ENCODE peak calls at places on chromosomes 5 and 9, in five cellular contexts. One of them, this sample, is unnamed.
A peak's percentile ranks its signal among the peaks of the same experiment; 100 is the strongest.

GRCh38 chr9:74570879-74571512 is 73.9 kb downstream of the RORB start:
- DNase-seq in activated naive CD4-positive, alpha-beta T cell: no peak
- DNase-seq in erythroblast: peak; percentile 10
- DNase-seq in stimulated activated CD8-positive, alpha-beta memory T cell treated with anti-CD3 and anti-CD28 coated beads, Interleukin-4, amount 100 ng/mL, for 48 hours: peak; percentile 29
- DNase-seq in GM23248: peak; percentile 50
- DNase-seq in this sample: no peak

GRCh38 chr9:86868611-86869010 is 78.7 kb downstream of the GAS1 start:
- DNase-seq in activated naive CD4-positive, alpha-beta T cell: no peak
- DNase-seq in erythroblast: no peak
- DNase-seq in stimulated activated CD8-positive, alpha-beta memory T cell treated with anti-CD3 and anti-CD28 coated beads, Interleukin-4, amount 100 ng/mL, for 48 hours: no peak
- DNase-seq in GM23248: peak; percentile 19
- DNase-seq in this sample: no peak

GRCh38 chr5:118937393-118938061 is 50.8 kb downstream of the DTWD2 start:
- DNase-seq in activated naive CD4-positive, alpha-beta T cell: no peak
- DNase-seq in erythroblast: no peak
- DNase-seq in stimulated activated CD8-positive, alpha-beta memory T cell treated with anti-CD3 and anti-CD28 coated beads, Interleukin-4, amount 100 ng/mL, for 48 hours: no peak
- DNase-seq in GM23248: no peak
- DNase-seq in this sample: no peak

GRCh38 chr9:126379661-126380365 is 53.2 kb downstream of the MVB12B start:
- DNase-seq in activated naive CD4-positive, alpha-beta T cell: no peak
- DNase-seq in erythroblast: no peak
- DNase-seq in stimulated activated CD8-positive, alpha-beta memory T cell treated with anti-CD3 and anti-CD28 coated beads, Interleukin-4, amount 100 ng/mL, for 48 hours: peak; percentile 23
- DNase-seq in GM23248: peak; percentile 62
- DNase-seq in this sample: no peak

GRCh38 chr9:2545881-2546490 is 75.6 kb upstream of the VLDLR start:
- DNase-seq in activated naive CD4-positive, alpha-beta T cell: no peak
- DNase-seq in erythroblast: no peak
- DNase-seq in stimulated activated CD8-positive, alpha-beta memory T cell treated with anti-CD3 and anti-CD28 coated beads, Interleukin-4, amount 100 ng/mL, for 48 hours: no peak
- DNase-seq in GM23248: no peak
- DNase-seq in this sample: no peak

GRCh38 chr9:72905514-72906480 is 47.1 kb downstream of the ALDH1A1 start:
- DNase-seq in activated naive CD4-positive, alpha-beta T cell: no peak
- DNase-seq in erythroblast: no peak
- DNase-seq in stimulated activated CD8-positive, alpha-beta memory T cell treated with anti-CD3 and anti-CD28 coated beads, Interleukin-4, amount 100 ng/mL, for 48 hours: no peak
- DNase-seq in GM23248: no peak
- DNase-seq in this sample: no peak

GRCh38 chr5:122942164-122942914 is 94.2 kb downstream of the PPIC start:
- DNase-seq in activated naive CD4-positive, alpha-beta T cell: no peak
- DNase-seq in erythroblast: peak; percentile 60
- DNase-seq in stimulated activated CD8-positive, alpha-beta memory T cell treated with anti-CD3 and anti-CD28 coated beads, Interleukin-4, amount 100 ng/mL, for 48 hours: no peak
- DNase-seq in GM23248: no peak
- DNase-seq in this sample: no peak

GRCh38 chr5:107669543-107670027 is 1.2 kb downstream of the EFNA5 start:
- DNase-seq in activated naive CD4-positive, alpha-beta T cell: no peak
- DNase-seq in erythroblast: no peak
- DNase-seq in stimulated activated CD8-positive, alpha-beta memory T cell treated with anti-CD3 and anti-CD28 coated beads, Interleukin-4, amount 100 ng/mL, for 48 hours: no peak
- DNase-seq in GM23248: peak; percentile 36
- DNase-seq in this sample: no peak

GRCh38 chr9:5879419-5880181 is 11.1 kb upstream of the MLANA start:
- DNase-seq in activated naive CD4-positive, alpha-beta T cell: no peak
- DNase-seq in erythroblast: peak; percentile 55
- DNase-seq in stimulated activated CD8-positive, alpha-beta memory T cell treated with anti-CD3 and anti-CD28 coated beads, Interleukin-4, amount 100 ng/mL, for 48 hours: no peak
- DNase-seq in GM23248: peak; percentile 89
- DNase-seq in this sample: no peak

GRCh38 chr9:114611516-114612271 is 603 bp downstream of the TMEM268 start:
- DNase-seq in activated naive CD4-positive, alpha-beta T cell: peak; percentile 45
- DNase-seq in erythroblast: peak; percentile 73
- DNase-seq in stimulated activated CD8-positive, alpha-beta memory T cell treated with anti-CD3 and anti-CD28 coated beads, Interleukin-4, amount 100 ng/mL, for 48 hours: peak; percentile 57
- DNase-seq in GM23248: peak; percentile 85
- DNase-seq in this sample: no peak

GRCh38 chr5:134226441-134227192 is 744 bp upstream of the PPP2CA start:
- DNase-seq in activated naive CD4-positive, alpha-beta T cell: peak; percentile 53
- DNase-seq in erythroblast: peak; percentile 48
- DNase-seq in stimulated activated CD8-positive, alpha-beta memory T cell treated with anti-CD3 and anti-CD28 coated beads, Interleukin-4, amount 100 ng/mL, for 48 hours: no peak
- DNase-seq in GM23248: peak; percentile 42
- DNase-seq in this sample: peak; percentile 87

GRCh38 chr5:125316913-125317545 is 570.6 kb upstream of the ZNF608 start:
- DNase-seq in activated naive CD4-positive, alpha-beta T cell: no peak
- DNase-seq in erythroblast: no peak
- DNase-seq in stimulated activated CD8-positive, alpha-beta memory T cell treated with anti-CD3 and anti-CD28 coated beads, Interleukin-4, amount 100 ng/mL, for 48 hours: no peak
- DNase-seq in GM23248: no peak
- DNase-seq in this sample: no peak

GRCh38 chr5:129003232-129003631 is 37.9 kb downstream of the SLC27A6 start:
- DNase-seq in activated naive CD4-positive, alpha-beta T cell: no peak
- DNase-seq in erythroblast: no peak
- DNase-seq in stimulated activated CD8-positive, alpha-beta memory T cell treated with anti-CD3 and anti-CD28 coated beads, Interleukin-4, amount 100 ng/mL, for 48 hours: no peak
- DNase-seq in GM23248: no peak
- DNase-seq in this sample: no peak

GRCh38 chr9:19429590-19429989 is 20.8 kb downstream of the ACER2 start:
- DNase-seq in activated naive CD4-positive, alpha-beta T cell: no peak
- DNase-seq in erythroblast: no peak
- DNase-seq in stimulated activated CD8-positive, alpha-beta memory T cell treated with anti-CD3 and anti-CD28 coated beads, Interleukin-4, amount 100 ng/mL, for 48 hours: no peak
- DNase-seq in GM23248: peak; percentile 38
- DNase-seq in this sample: no peak

GRCh38 chr5:1316941-1317340 is 22.1 kb upstream of the TERT start:
- DNase-seq in activated naive CD4-positive, alpha-beta T cell: no peak
- DNase-seq in erythroblast: no peak
- DNase-seq in stimulated activated CD8-positive, alpha-beta memory T cell treated with anti-CD3 and anti-CD28 coated beads, Interleukin-4, amount 100 ng/mL, for 48 hours: no peak
- DNase-seq in GM23248: no peak
- DNase-seq in this sample: no peak

GRCh38 chr9:98873535-98874432 is 66.3 kb downstream of the GALNT12 start:
- DNase-seq in activated naive CD4-positive, alpha-beta T cell: no peak
- DNase-seq in erythroblast: no peak
- DNase-seq in stimulated activated CD8-positive, alpha-beta memory T cell treated with anti-CD3 and anti-CD28 coated beads, Interleukin-4, amount 100 ng/mL, for 48 hours: no peak
- DNase-seq in GM23248: peak; percentile 79
- DNase-seq in this sample: no peak

GRCh38 chr5:1415626-1416360 is 29.4 kb downstream of the SLC6A3 start:
- DNase-seq in activated naive CD4-positive, alpha-beta T cell: no peak
- DNase-seq in erythroblast: no peak
- DNase-seq in stimulated activated CD8-positive, alpha-beta memory T cell treated with anti-CD3 and anti-CD28 coated beads, Interleukin-4, amount 100 ng/mL, for 48 hours: no peak
- DNase-seq in GM23248: no peak
- DNase-seq in this sample: no peak

GRCh38 chr5:158546748-158547147 is 553.0 kb downstream of the EBF1 start:
- DNase-seq in activated naive CD4-positive, alpha-beta T cell: no peak
- DNase-seq in erythroblast: no peak
- DNase-seq in stimulated activated CD8-positive, alpha-beta memory T cell treated with anti-CD3 and anti-CD28 coated beads, Interleukin-4, amount 100 ng/mL, for 48 hours: no peak
- DNase-seq in GM23248: peak; percentile 53
- DNase-seq in this sample: no peak

GRCh38 chr5:126594077-126594476 is 942 bp downstream of the ALDH7A1 start:
- DNase-seq in activated naive CD4-positive, alpha-beta T cell: no peak
- DNase-seq in erythroblast: no peak
- DNase-seq in stimulated activated CD8-positive, alpha-beta memory T cell treated with anti-CD3 and anti-CD28 coated beads, Interleukin-4, amount 100 ng/mL, for 48 hours: no peak
- DNase-seq in GM23248: peak; percentile 40
- DNase-seq in this sample: no peak

GRCh38 chr5:177162379-177162778 is 28.8 kb downstream of the NSD1 start:
- DNase-seq in activated naive CD4-positive, alpha-beta T cell: no peak
- DNase-seq in erythroblast: no peak
- DNase-seq in stimulated activated CD8-positive, alpha-beta memory T cell treated with anti-CD3 and anti-CD28 coated beads, Interleukin-4, amount 100 ng/mL, for 48 hours: peak; percentile 19
- DNase-seq in GM23248: peak; percentile 4
- DNase-seq in this sample: no peak

GRCh38 chr9:98634680-98635079 is 74.1 kb downstream of the GABBR2 start:
- DNase-seq in activated naive CD4-positive, alpha-beta T cell: no peak
- DNase-seq in erythroblast: no peak
- DNase-seq in stimulated activated CD8-positive, alpha-beta memory T cell treated with anti-CD3 and anti-CD28 coated beads, Interleukin-4, amount 100 ng/mL, for 48 hours: no peak
- DNase-seq in GM23248: no peak
- DNase-seq in this sample: no peak

GRCh38 chr5:159208508-159209437 is 580 bp downstream of the RNF145 start:
- DNase-seq in activated naive CD4-positive, alpha-beta T cell: peak; percentile 6
- DNase-seq in erythroblast: peak; percentile 69
- DNase-seq in stimulated activated CD8-positive, alpha-beta memory T cell treated with anti-CD3 and anti-CD28 coated beads, Interleukin-4, amount 100 ng/mL, for 48 hours: peak; percentile 40
- DNase-seq in GM23248: peak; percentile 57
- DNase-seq in this sample: peak; percentile 27

GRCh38 chr5:56402273-56403223 is 169.4 kb upstream of the ANKRD55 start:
- DNase-seq in activated naive CD4-positive, alpha-beta T cell: no peak
- DNase-seq in erythroblast: peak; percentile 52
- DNase-seq in stimulated activated CD8-positive, alpha-beta memory T cell treated with anti-CD3 and anti-CD28 coated beads, Interleukin-4, amount 100 ng/mL, for 48 hours: no peak
- DNase-seq in GM23248: no peak
- DNase-seq in this sample: no peak

GRCh38 chr9:122961139-122961538 is 20.3 kb downstream of the RABGAP1 start:
- DNase-seq in activated naive CD4-positive, alpha-beta T cell: no peak
- DNase-seq in erythroblast: no peak
- DNase-seq in stimulated activated CD8-positive, alpha-beta memory T cell treated with anti-CD3 and anti-CD28 coated beads, Interleukin-4, amount 100 ng/mL, for 48 hours: no peak
- DNase-seq in GM23248: no peak
- DNase-seq in this sample: no peak

GRCh38 chr5:60700347-60700815 is 415 bp upstream of the DEPDC1B start:
- DNase-seq in activated naive CD4-positive, alpha-beta T cell: no peak
- DNase-seq in erythroblast: no peak
- DNase-seq in stimulated activated CD8-positive, alpha-beta memory T cell treated with anti-CD3 and anti-CD28 coated beads, Interleukin-4, amount 100 ng/mL, for 48 hours: no peak
- DNase-seq in GM23248: no peak
- DNase-seq in this sample: no peak

GRCh38 chr5:173464813-173465212 is 136.6 kb upstream of the STC2 start:
- DNase-seq in activated naive CD4-positive, alpha-beta T cell: no peak
- DNase-seq in erythroblast: no peak
- DNase-seq in stimulated activated CD8-positive, alpha-beta memory T cell treated with anti-CD3 and anti-CD28 coated beads, Interleukin-4, amount 100 ng/mL, for 48 hours: no peak
- DNase-seq in GM23248: no peak
- DNase-seq in this sample: no peak

GRCh38 chr5:142290574-142291299 is 34.1 kb downstream of the SPRY4 start:
- DNase-seq in activated naive CD4-positive, alpha-beta T cell: no peak
- DNase-seq in erythroblast: peak; percentile 30
- DNase-seq in stimulated activated CD8-positive, alpha-beta memory T cell treated with anti-CD3 and anti-CD28 coated beads, Interleukin-4, amount 100 ng/mL, for 48 hours: no peak
- DNase-seq in GM23248: peak; percentile 69
- DNase-seq in this sample: no peak

GRCh38 chr5:124824637-124825158 is 78.3 kb upstream of the ZNF608 start:
- DNase-seq in activated naive CD4-positive, alpha-beta T cell: no peak
- DNase-seq in erythroblast: no peak
- DNase-seq in stimulated activated CD8-positive, alpha-beta memory T cell treated with anti-CD3 and anti-CD28 coated beads, Interleukin-4, amount 100 ng/mL, for 48 hours: no peak
- DNase-seq in GM23248: peak; percentile 48
- DNase-seq in this sample: no peak

GRCh38 chr9:101399641-101399965 is 952 bp downstream of the ZNF189 start:
- DNase-seq in activated naive CD4-positive, alpha-beta T cell: no peak
- DNase-seq in erythroblast: peak; percentile 33
- DNase-seq in stimulated activated CD8-positive, alpha-beta memory T cell treated with anti-CD3 and anti-CD28 coated beads, Interleukin-4, amount 100 ng/mL, for 48 hours: no peak
- DNase-seq in GM23248: no peak
- DNase-seq in this sample: no peak

GRCh38 chr9:111179577-111179976 is 141.3 kb upstream of the LPAR1 start:
- DNase-seq in activated naive CD4-positive, alpha-beta T cell: no peak
- DNase-seq in erythroblast: no peak
- DNase-seq in stimulated activated CD8-positive, alpha-beta memory T cell treated with anti-CD3 and anti-CD28 coated beads, Interleukin-4, amount 100 ng/mL, for 48 hours: no peak
- DNase-seq in GM23248: no peak
- DNase-seq in this sample: no peak

GRCh38 chr5:175820230-175820629 is 51.1 kb upstream of the CPLX2 start:
- DNase-seq in activated naive CD4-positive, alpha-beta T cell: no peak
- DNase-seq in erythroblast: no peak
- DNase-seq in stimulated activated CD8-positive, alpha-beta memory T cell treated with anti-CD3 and anti-CD28 coated beads, Interleukin-4, amount 100 ng/mL, for 48 hours: no peak
- DNase-seq in GM23248: no peak
- DNase-seq in this sample: no peak

GRCh38 chr9:120617637-120617979 is 37.6 kb upstream of the CDK5RAP2 start:
- DNase-seq in activated naive CD4-positive, alpha-beta T cell: no peak
- DNase-seq in erythroblast: peak; percentile 20
- DNase-seq in stimulated activated CD8-positive, alpha-beta memory T cell treated with anti-CD3 and anti-CD28 coated beads, Interleukin-4, amount 100 ng/mL, for 48 hours: no peak
- DNase-seq in GM23248: peak; percentile 58
- DNase-seq in this sample: no peak

GRCh38 chr5:178203670-178204204 is 596 bp upstream of the HNRNPAB start:
- DNase-seq in activated naive CD4-positive, alpha-beta T cell: no peak
- DNase-seq in erythroblast: no peak
- DNase-seq in stimulated activated CD8-positive, alpha-beta memory T cell treated with anti-CD3 and anti-CD28 coated beads, Interleukin-4, amount 100 ng/mL, for 48 hours: no peak
- DNase-seq in GM23248: no peak
- DNase-seq in this sample: no peak

GRCh38 chr9:130433168-130433946 is 11.4 kb upstream of the ASS1 start:
- DNase-seq in activated naive CD4-positive, alpha-beta T cell: no peak
- DNase-seq in erythroblast: peak; percentile 54
- DNase-seq in stimulated activated CD8-positive, alpha-beta memory T cell treated with anti-CD3 and anti-CD28 coated beads, Interleukin-4, amount 100 ng/mL, for 48 hours: peak; percentile 66
- DNase-seq in GM23248: peak; percentile 82
- DNase-seq in this sample: no peak

GRCh38 chr5:112691758-112692157 is 45.9 kb upstream of the APC start:
- DNase-seq in activated naive CD4-positive, alpha-beta T cell: no peak
- DNase-seq in erythroblast: peak; percentile 76
- DNase-seq in stimulated activated CD8-positive, alpha-beta memory T cell treated with anti-CD3 and anti-CD28 coated beads, Interleukin-4, amount 100 ng/mL, for 48 hours: peak; percentile 32
- DNase-seq in GM23248: no peak
- DNase-seq in this sample: no peak